ENCODE peak calls at places on chromosomes 3 and 15, in seven cellular contexts. K is mammary epithelial cell, M is mesendoderm, B is K562, T is fibroblast of lung, X is HCT116, E is neural progenitor cell. H is an unnamed sample.

GRCh38 chr15:31306426-31307269 is 20.0 kb upstream of the KLF13 start:
- DNase-seq in T (peak; percentile 33), K (peak; percentile 12), E (peak; percentile 98), X (no peak), M (peak; percentile 85), B (no peak), H (no peak)

GRCh38 chr3:52232279-52233107 is 6.5 kb downstream of the TWF2 start:
- DNase-seq in X (no peak), E (peak; percentile 38), B (no peak), K (no peak), T (no peak), M (no peak), H (no peak)

GRCh38 chr3:184591789-184592188 is 30.2 kb downstream of the EPHB3 start:
- DNase-seq in E (no peak), B (no peak), K (no peak), M (no peak), X (no peak), T (no peak), H (no peak)

GRCh38 chr3:43415088-43415487 is 128.7 kb downstream of the SNRK start:
- DNase-seq in T (no peak), B (no peak), M (no peak), X (no peak), K (no peak), E (no peak), H (no peak)

GRCh38 chr3:23183731-23184130 is 19.4 kb upstream of the UBE2E2 start:
- DNase-seq in T (peak; percentile 53), E (peak; percentile 76), K (peak; percentile 62), M (peak; percentile 91), B (peak; percentile 13), X (peak; percentile 54), H (peak; percentile 81)

GRCh38 chr3:82259994-82260393 is 498.5 kb upstream of the GBE1 start:
- DNase-seq in B (no peak), K (no peak), X (no peak), E (no peak), M (no peak), T (no peak), H (peak; percentile 12)

GRCh38 chr3:113273011-113273410 is 61.7 kb downstream of the BOC start:
- DNase-seq in X (no peak), M (no peak), T (no peak), E (no peak), B (no peak), K (no peak), H (no peak)

GRCh38 chr15:48582472-48583235 is 62.9 kb downstream of the FBN1 start:
- DNase-seq in M (no peak), B (no peak), X (no peak), K (peak; percentile 58), E (no peak), T (peak; percentile 92), H (no peak)

GRCh38 chr15:85667491-85668424 is 127.0 kb downstream of the KLHL25 start:
- DNase-seq in B (no peak), E (no peak), K (peak; percentile 94), T (peak; percentile 99), X (peak; percentile 48), M (peak; percentile 66), H (peak; percentile 83)

GRCh38 chr3:126375835-126376331 is 18.7 kb upstream of the KLF15 start:
- DNase-seq in T (no peak), X (no peak), E (no peak), M (no peak), K (no peak), B (no peak), H (no peak)

GRCh38 chr3:181454451-181455027 is 257.2 kb upstream of the SOX2 start:
- DNase-seq in B (no peak), T (peak; percentile 18), E (peak; percentile 23), X (no peak), K (no peak), M (peak; percentile 18), H (no peak)

GRCh38 chr15:69080203-69080957 is 65.9 kb downstream of the NOX5 start:
- DNase-seq in E (peak; percentile 30), K (peak; percentile 48), B (no peak), X (no peak), T (peak; percentile 25), M (peak; percentile 82), H (peak; percentile 22)

GRCh38 chr15:98525625-98526024 is 122.7 kb upstream of the IGF1R start:
- DNase-seq in K (no peak), E (no peak), M (no peak), T (no peak), X (no peak), B (no peak), H (no peak)

GRCh38 chr3:107217161-107217560 is 160.1 kb upstream of the CCDC54 start:
- DNase-seq in T (peak; percentile 95), X (peak; percentile 91), B (no peak), M (no peak), K (peak; percentile 95), E (no peak), H (peak; percentile 97)

GRCh38 chr3:124841517-124841916 is 45.6 kb downstream of the ITGB5 start:
- DNase-seq in K (no peak), X (no peak), B (no peak), M (no peak), E (no peak), T (no peak), H (no peak)

GRCh38 chr15:24761704-24762302 is 86.2 kb downstream of the NPAP1 start:
- DNase-seq in T (peak; percentile 8), E (no peak), B (no peak), K (no peak), X (no peak), M (no peak), H (peak; percentile 17)

GRCh38 chr15:37086120-37086519 is 14.2 kb downstream of the MEIS2 start:
- DNase-seq in X (no peak), E (no peak), K (no peak), M (no peak), T (no peak), B (no peak), H (no peak)

DNA sequence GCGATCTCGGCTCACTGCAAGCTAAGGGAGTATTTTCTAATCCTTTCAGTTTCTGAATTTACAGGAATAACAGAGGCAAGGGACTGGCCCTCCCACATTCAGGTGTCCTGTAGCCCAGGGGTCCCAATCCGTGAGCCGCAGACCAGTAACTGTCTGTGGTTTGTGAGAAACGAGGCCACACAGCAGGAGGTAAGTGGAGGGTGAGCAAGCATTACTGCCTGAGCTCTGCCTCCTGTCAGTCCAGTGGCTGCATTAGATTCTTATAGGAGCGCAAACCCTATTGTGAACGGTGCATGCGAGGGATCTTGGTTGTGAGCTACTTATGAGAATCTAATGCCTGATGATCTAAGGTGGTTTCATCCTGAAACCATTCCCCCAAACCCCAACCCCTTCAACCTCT is 5.0 kb upstream of the IL17RC start:
- DNase-seq in T (no peak), X (no peak), B (no peak), K (no peak), E (no peak), M (no peak), H (no peak)
- H3K4me2 ChIP-seq in T (no peak overlapping the region), X (no peak overlapping the region), B (peak overlapping the region; percentile 47), K (no peak overlapping the region), E (no peak overlapping the region), M (no peak overlapping the region), H (peak overlapping the region; percentile 29)

GRCh38 chr3:99551520-99551919 is 86.9 kb upstream of the COL8A1 start:
- DNase-seq in M (no peak), K (no peak), E (peak; percentile 5), B (no peak), T (no peak), X (no peak), H (no peak)
- H3K4me2 ChIP-seq in M (no peak overlapping the region), K (no peak overlapping the region), E (no peak overlapping the region), B (no peak overlapping the region), T (no peak overlapping the region), X (no peak overlapping the region), H (no peak overlapping the region)

GRCh38 chr3:67534594-67534993 is 119.8 kb downstream of the SUCLG2 start:
- DNase-seq in M (no peak), X (no peak), E (no peak), K (no peak), B (no peak), T (no peak), H (no peak)

GRCh38 chr3:67529337-67529736 is 125.1 kb downstream of the SUCLG2 start:
- DNase-seq in B (no peak), M (no peak), X (no peak), E (no peak), T (no peak), K (no peak), H (no peak)

GRCh38 chr3:67529915-67530314 is 124.5 kb downstream of the SUCLG2 start:
- DNase-seq in T (peak; percentile 39), M (no peak), B (no peak), K (no peak), E (no peak), X (no peak), H (no peak)

GRCh38 chr3:67526246-67526645 is 128.2 kb downstream of the SUCLG2 start:
- DNase-seq in E (no peak), X (no peak), B (no peak), M (no peak), K (peak; percentile 89), T (peak; percentile 98), H (peak; percentile 50)

GRCh38 chr3:67531149-67532101 is 123.0 kb downstream of the SUCLG2 start:
- DNase-seq in M (no peak), E (no peak), B (no peak), T (peak; percentile 39), K (no peak), X (no peak), H (peak; percentile 22)
- H3K4me2 ChIP-seq in M (no peak overlapping the region), E (no peak overlapping the region), B (no peak overlapping the region), T (no peak overlapping the region), K (peak overlapping the region; percentile 11), X (no peak overlapping the region), H (no peak overlapping the region)

DNA sequence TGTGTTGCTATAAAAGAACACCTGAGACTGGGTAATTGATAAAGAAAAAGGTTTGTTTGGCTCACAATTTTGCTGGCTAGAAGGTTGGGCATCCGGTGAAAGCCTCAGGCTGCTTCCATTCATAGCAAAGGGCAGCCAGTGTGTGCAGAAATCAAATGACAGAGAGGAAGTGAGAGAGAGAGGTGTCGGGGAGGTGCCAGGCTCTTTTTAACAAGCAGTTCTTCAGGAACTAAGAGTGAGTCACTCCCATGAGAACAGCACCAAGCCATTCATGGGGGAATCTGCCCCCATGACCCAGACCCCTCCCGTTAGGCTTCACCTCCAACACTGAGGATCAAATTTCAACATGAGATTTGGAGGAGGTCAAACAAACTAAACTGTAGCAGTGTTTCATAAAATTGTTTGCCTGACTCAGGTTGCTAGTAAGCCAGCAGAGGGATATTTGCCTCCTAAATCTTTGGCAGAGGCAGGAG is 4.5 kb upstream of the PARP15 start:
- DNase-seq in B (peak; percentile 13), X (no peak), T (peak; percentile 23), M (peak; percentile 71), E (peak; percentile 11), K (peak; percentile 77), H (peak; percentile 98)
- H3K4me2 ChIP-seq in B (no peak overlapping the region), X (peak overlapping the region; percentile 64), T (no peak overlapping the region), M (no peak overlapping the region), E (no peak overlapping the region), K (no peak overlapping the region), H (peak overlapping the region; percentile 56)

GRCh38 chr3:5086708-5087107 is 35.4 kb upstream of the ARL8B start:
- DNase-seq in K (no peak), M (no peak), X (no peak), E (no peak), T (no peak), B (no peak), H (no peak)
- H3K4me2 ChIP-seq in K (no peak overlapping the region), M (no peak overlapping the region), X (no peak overlapping the region), E (no peak overlapping the region), T (no peak overlapping the region), B (no peak overlapping the region), H (no peak overlapping the region)

H was measured in PC-3.